ENCODE peak calls at places on chromosomes 16 and 17, in nine cellular contexts. U is transverse colon; C is psoas muscle; V is left lung; M is PC-3; Z is CD8-positive, alpha-beta T cell; I is ascending aorta; H is dorsolateral prefrontal cortex; S is cardiac muscle cell. L is an unnamed sample.

GRCh38 chr17:79849953-79850352 is 10.7 kb upstream of the CBX4 start:
- DNase-seq in U (no peak), C (no peak), V (no peak), M (no peak), Z (no peak), I (no peak), H (no peak), S (no peak), L (no peak)

GRCh38 chr16:27539120-27539519 is 10.6 kb downstream of the GTF3C1 start:
- DNase-seq in U (no peak), C (no peak), V (no peak), M (no peak), Z (no peak), I (no peak), H (no peak), S (no peak), L (no peak)

GRCh38 chr16:63496282-63496681 is 1460.0 kb upstream of the CDH8 start:
- DNase-seq in U (no peak), C (no peak), V (no peak), M (no peak), Z (no peak), I (no peak), H (no peak), S (no peak), L (no peak)

GRCh38 chr17:14838567-14838966 is 426.6 kb downstream of the PMP22 start:
- DNase-seq in U (no peak), C (no peak), V (no peak), M (no peak), Z (no peak), I (no peak), H (no peak), S (no peak), L (no peak)

GRCh38 chr16:82136956-82137818 is 32.8 kb downstream of the MPHOSPH6 start:
- DNase-seq in U (no peak), C (no peak), V (no peak), M (no peak), Z (no peak), I (no peak), H (no peak), S (no peak), L (no peak)

GRCh38 chr17:2749784-2750181 is 331 bp upstream of the CCDC92B start:
- DNase-seq in U (peak; percentile 78), C (peak; percentile 81), V (peak; percentile 67), M (peak; percentile 66), Z (peak; percentile 82), I (no peak), H (peak; percentile 69), S (peak; percentile 92), L (peak; percentile 87)

GRCh38 chr16:47374629-47375028 is 86.2 kb downstream of the ITFG1 start:
- DNase-seq in U (no peak), C (no peak), V (no peak), M (no peak), Z (no peak), I (no peak), H (no peak), S (no peak), L (no peak)

GRCh38 chr17:2055494-2056220 is 754 bp downstream of the HIC1 start:
- DNase-seq in U (peak; percentile 39), C (peak; percentile 67), V (no peak), M (no peak), Z (peak; percentile 68), I (no peak), H (no peak), S (no peak), L (no peak)

GRCh38 chr16:57502048-57502775 is 15.9 kb upstream of the DOK4 start:
- DNase-seq in U (no peak), C (peak; percentile 8), V (no peak), M (no peak), Z (no peak), I (no peak), H (no peak), S (no peak), L (no peak)

GRCh38 chr17:2262146-2262587 is 41.4 kb downstream of the SMG6 start:
- DNase-seq in U (no peak), C (no peak), V (no peak), M (peak; percentile 70), Z (no peak), I (no peak), H (no peak), S (no peak), L (no peak)

GRCh38 chr17:1649844-1650409 is at the start of gene RILP:
- DNase-seq in U (peak; percentile 91), C (peak; percentile 89), V (peak; percentile 91), M (peak; percentile 76), Z (no peak), I (no peak), H (peak; percentile 66), S (peak; percentile 95), L (peak; percentile 95)

GRCh38 chr16:19817122-19817521 is 67.5 kb downstream of the GPRC5B start:
- DNase-seq in U (no peak), C (no peak), V (no peak), M (no peak), Z (no peak), I (no peak), H (no peak), S (no peak), L (no peak)
- H3K4me3 ChIP-seq in U (no peak overlapping the region), C (no peak overlapping the region), V (no peak overlapping the region), M (no peak overlapping the region), Z (no peak overlapping the region), I (no peak overlapping the region), H (no peak overlapping the region), S (no peak overlapping the region), L (no peak overlapping the region)

GRCh38 chr16:72959301-72959996 is 88.5 kb downstream of the ZFHX3 start:
- DNase-seq in U (no peak), C (no peak), V (no peak), M (no peak), Z (no peak), I (no peak), H (no peak), S (no peak), L (no peak)

GRCh38 chr16:72961863-72962262 is 86.1 kb downstream of the ZFHX3 start:
- DNase-seq in U (peak; percentile 44), C (no peak), V (no peak), M (no peak), Z (no peak), I (no peak), H (no peak), S (no peak), L (no peak)

GRCh38 chr16:72960101-72960500 is 87.8 kb downstream of the ZFHX3 start:
- DNase-seq in U (no peak), C (no peak), V (no peak), M (no peak), Z (no peak), I (no peak), H (no peak), S (no peak), L (no peak)

GRCh38 chr16:72962347-72962746 is 85.6 kb downstream of the ZFHX3 start:
- DNase-seq in U (no peak), C (no peak), V (no peak), M (no peak), Z (no peak), I (no peak), H (no peak), S (no peak), L (no peak)

DNA sequence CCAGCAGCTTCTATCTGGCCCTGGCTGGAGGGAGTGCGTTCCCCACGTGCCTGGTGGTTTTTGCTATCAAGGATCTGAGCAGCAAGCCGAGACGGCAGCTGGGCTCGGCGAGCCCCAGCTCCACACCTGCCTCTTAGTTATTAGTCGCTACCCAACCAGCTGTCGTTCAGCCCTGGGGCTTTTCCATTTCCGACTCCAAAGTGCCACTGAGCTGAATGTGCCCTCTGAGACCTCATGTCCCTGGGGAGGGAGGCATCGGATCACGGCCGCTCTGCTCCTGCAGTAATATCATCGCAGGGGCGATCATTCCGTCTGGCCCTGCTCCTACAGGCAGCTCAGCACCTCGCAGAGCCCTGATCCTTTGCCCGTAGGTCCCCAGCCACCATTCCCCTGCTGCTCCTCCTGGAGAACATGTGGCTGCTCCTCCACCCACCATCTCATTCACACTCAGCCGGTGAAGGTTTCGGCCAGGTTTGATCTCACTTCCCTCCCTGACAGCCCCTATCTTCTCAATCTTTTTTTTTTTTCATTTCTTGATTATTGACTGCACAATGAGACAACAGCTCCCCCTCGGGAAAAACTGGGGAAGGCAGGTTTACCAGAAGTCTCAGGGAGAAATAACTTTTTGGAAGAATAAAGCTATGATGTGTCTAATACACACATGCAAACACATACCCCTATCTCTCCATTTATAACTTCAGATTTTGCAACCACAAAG is 86.7 kb downstream of the ZFHX3 start:
- DNase-seq in U (no peak), C (peak; percentile 86), V (no peak), M (peak; percentile 25), Z (no peak), I (no peak), H (no peak), S (no peak), L (no peak)
- TF ChIP-seq CTCF in U (peak; percentile 14), C (peak; percentile 35), V (no peak), M (peak; percentile 59), Z (no peak), I (peak; percentile 38), H (peak; percentile 41), S (peak; percentile 47), L (peak; percentile 31)

GRCh38 chr17:72479113-72479512 is 358.3 kb downstream of the SOX9 start:
- DNase-seq in U (no peak), C (no peak), V (no peak), M (peak; percentile 36), Z (no peak), I (no peak), H (no peak), S (no peak), L (no peak)
- H3K27ac ChIP-seq in U (peak overlapping the region; percentile 78), C (no peak overlapping the region), V (no peak overlapping the region), M (no peak overlapping the region), Z (no peak overlapping the region), I (no peak overlapping the region), H (no peak overlapping the region), S (no peak overlapping the region), L (no peak overlapping the region)

GRCh38 chr17:6712854-6713129 is 377 bp downstream of the SLC13A5 start:
- DNase-seq in U (no peak), C (no peak), V (no peak), M (no peak), Z (peak; percentile 15), I (no peak), H (no peak), S (no peak), L (no peak)

GRCh38 chr17:6712058-6712853 is 913 bp downstream of the SLC13A5 start:
- DNase-seq in U (no peak), C (no peak), V (no peak), M (no peak), Z (peak; percentile 25), I (no peak), H (no peak), S (peak; percentile 52), L (no peak)

GRCh38 chr17:6713130-6713917 is at the start of gene SLC13A5:
- DNase-seq in U (no peak), C (no peak), V (no peak), M (no peak), Z (peak; percentile 46), I (no peak), H (no peak), S (peak; percentile 79), L (no peak)

GRCh38 chr17:6714315-6714874 is 1.2 kb upstream of the SLC13A5 start:
- DNase-seq in U (no peak), C (no peak), V (no peak), M (no peak), Z (peak; percentile 27), I (no peak), H (no peak), S (no peak), L (no peak)

DNA sequence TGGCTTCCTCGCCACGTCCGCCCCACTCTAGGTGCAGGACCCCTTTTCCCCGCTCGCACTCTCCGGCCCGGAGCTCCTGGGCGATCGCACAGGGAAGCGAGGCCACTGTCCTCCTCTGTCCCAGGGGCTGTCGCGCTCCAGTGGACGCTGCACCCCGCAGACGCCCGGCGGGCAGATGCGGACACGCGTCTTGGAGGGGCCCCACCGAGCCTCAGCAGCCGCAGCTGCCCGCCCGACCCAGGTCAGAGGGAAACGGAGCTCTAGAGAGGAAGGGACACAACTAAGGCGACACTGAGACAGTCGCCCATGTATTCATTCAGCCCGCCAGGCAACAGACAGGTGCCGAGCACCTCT is 726 bp upstream of the SLC13A5 start:
- DNase-seq in U (no peak), C (no peak), V (no peak), M (no peak), Z (no peak), I (no peak), H (no peak), S (no peak), L (no peak)
- H3K4me3 ChIP-seq in U (peak overlapping the region; percentile 32), C (peak overlapping the region; percentile 56), V (peak overlapping the region; percentile 11), M (no peak overlapping the region), Z (no peak overlapping the region), I (no peak overlapping the region), H (peak overlapping the region; percentile 49), S (peak overlapping the region; percentile 18), L (peak overlapping the region; percentile 16)

L was measured in upper lobe of right lung.